ENCODE peak calls at places on chromosome 11, in six cellular contexts. X, Q, L, P, C and I are unnamed samples.

GRCh38 chr11:118996926-118997626 is 862 bp upstream of the CENATAC start:
- DNase-seq in X (no peak), Q (no peak), L (peak), P (no peak), C (peak), I (peak)

GRCh38 chr11:60872952-60873524 is 5.7 kb downstream of the ZP1 start:
- DNase-seq in X (no peak), Q (no peak), L (peak), P (no peak), C (no peak), I (peak)

GRCh38 chr11:45204761-45205160 is 58.3 kb downstream of the PRDM11 start:
- DNase-seq in X (no peak), Q (no peak), L (no peak), P (no peak), C (no peak), I (no peak)

GRCh38 chr11:43868852-43869567 is 11.6 kb upstream of the ALKBH3 start:
- DNase-seq in X (no peak), Q (no peak), L (peak), P (no peak), C (peak), I (peak)

GRCh38 chr11:86695391-86695790 is 23.0 kb upstream of the ME3 start:
- DNase-seq in X (no peak), Q (no peak), L (no peak), P (no peak), C (peak), I (no peak)

GRCh38 chr11:44617671-44618461 is 52.4 kb downstream of the CD82 start:
- DNase-seq in X (no peak), Q (no peak), L (no peak), P (no peak), C (no peak), I (no peak)

GRCh38 chr11:65557280-65558001 is 718 bp downstream of the LTBP3 start:
- DNase-seq in X (no peak), Q (no peak), L (no peak), P (no peak), C (no peak), I (no peak)

GRCh38 chr11:97019754-97020153 is 629.9 kb downstream of the JRKL start:
- DNase-seq in X (no peak), Q (no peak), L (no peak), P (no peak), C (no peak), I (no peak)

GRCh38 chr11:95398437-95399112 is 167.6 kb upstream of the SESN3 start:
- DNase-seq in X (no peak), Q (no peak), L (no peak), P (no peak), C (peak), I (no peak)

GRCh38 chr11:66082936-66083698 is 13.0 kb downstream of the PACS1 start:
- DNase-seq in X (no peak), Q (peak), L (no peak), P (no peak), C (peak), I (no peak)

GRCh38 chr11:117314840-117315239 is 1.2 kb downstream of the BACE1 start:
- DNase-seq in X (no peak), Q (no peak), L (no peak), P (no peak), C (no peak), I (no peak)

GRCh38 chr11:1074244-1075221 is at the start of gene MUC2:
- DNase-seq in X (no peak), Q (no peak), L (no peak), P (no peak), C (no peak), I (no peak)

GRCh38 chr11:66068154-66068821 is 1.8 kb upstream of the PACS1 start:
- DNase-seq in X (no peak), Q (peak), L (peak), P (peak), C (peak), I (peak)

GRCh38 chr11:69374110-69374981 is 80.4 kb downstream of the MYEOV start:
- DNase-seq in X (no peak), Q (no peak), L (no peak), P (no peak), C (no peak), I (no peak)

GRCh38 chr11:746289-747175 is 732 bp upstream of the TALDO1 start:
- DNase-seq in X (no peak), Q (no peak), L (no peak), P (peak), C (peak), I (no peak)

GRCh38 chr11:83335446-83336070 is 49.4 kb upstream of the CCDC90B start:
- DNase-seq in X (no peak), Q (no peak), L (no peak), P (no peak), C (no peak), I (no peak)

GRCh38 chr11:32400670-32401369 is 34.5 kb downstream of the WT1 start:
- DNase-seq in X (no peak), Q (no peak), L (no peak), P (no peak), C (no peak), I (no peak)

GRCh38 chr11:108483163-108483562 is 15.0 kb downstream of the POGLUT3 start:
- DNase-seq in X (no peak), Q (no peak), L (no peak), P (no peak), C (no peak), I (peak)

GRCh38 chr11:15123849-15124248 is 9.1 kb downstream of the INSC start:
- DNase-seq in X (no peak), Q (no peak), L (peak), P (no peak), C (no peak), I (peak)

GRCh38 chr11:34682822-34683221 is 61.9 kb downstream of the EHF start:
- DNase-seq in X (no peak), Q (no peak), L (peak), P (no peak), C (no peak), I (no peak)

GRCh38 chr11:15688351-15688792 is 573.6 kb downstream of the INSC start:
- DNase-seq in X (no peak), Q (no peak), L (no peak), P (no peak), C (no peak), I (no peak)

GRCh38 chr11:9304178-9304577 is 10.2 kb downstream of the TMEM41B start:
- DNase-seq in X (no peak), Q (no peak), L (no peak), P (no peak), C (no peak), I (no peak)